ENCODE peak calls at places on chromosomes 16 and 17, in ten cellular contexts. One of them, this sample, is unnamed.

GRCh38 chr16:19436540-19436939 is 18.9 kb downstream of the TMC5 start:
- DNase-seq in spleen: no peak
- DNase-seq in suprapubic skin: no peak
- DNase-seq in lower leg skin: no peak
- DNase-seq in ovary: no peak
- DNase-seq in IMR-90: no peak
- DNase-seq in GM12878: no peak
- DNase-seq in HCT116: no peak
- DNase-seq in prostate gland: no peak
- DNase-seq in uterus: no peak
- DNase-seq in this sample: no peak

GRCh38 chr16:59527206-59527997 is 793.3 kb upstream of the GOT2 start:
- DNase-seq in GM12878: no peak
- DNase-seq in spleen: no peak
- DNase-seq in lower leg skin: no peak
- DNase-seq in HCT116: no peak
- DNase-seq in uterus: no peak
- DNase-seq in IMR-90: peak
- DNase-seq in prostate gland: no peak
- DNase-seq in suprapubic skin: no peak
- DNase-seq in ovary: no peak
- DNase-seq in this sample: no peak

GRCh38 chr16:87472142-87472778 is 20.6 kb downstream of the ZCCHC14 start:
- DNase-seq in uterus: no peak
- DNase-seq in HCT116: no peak
- DNase-seq in GM12878: no peak
- DNase-seq in prostate gland: no peak
- DNase-seq in suprapubic skin: no peak
- DNase-seq in IMR-90: no peak
- DNase-seq in ovary: peak
- DNase-seq in lower leg skin: no peak
- DNase-seq in spleen: no peak
- DNase-seq in this sample: no peak

GRCh38 chr17:82152556-82153294 is 54.7 kb upstream of the FASN start:
- DNase-seq in ovary: peak
- DNase-seq in lower leg skin: no peak
- DNase-seq in spleen: peak
- DNase-seq in suprapubic skin: no peak
- DNase-seq in IMR-90: no peak
- DNase-seq in uterus: no peak
- DNase-seq in GM12878: no peak
- DNase-seq in HCT116: no peak
- DNase-seq in prostate gland: peak
- DNase-seq in this sample: no peak

GRCh38 chr16:77172964-77173363 is 18.0 kb upstream of the MON1B start:
- DNase-seq in lower leg skin: no peak
- DNase-seq in IMR-90: no peak
- DNase-seq in spleen: no peak
- DNase-seq in uterus: no peak
- DNase-seq in HCT116: no peak
- DNase-seq in GM12878: no peak
- DNase-seq in suprapubic skin: no peak
- DNase-seq in prostate gland: no peak
- DNase-seq in ovary: no peak
- DNase-seq in this sample: no peak

GRCh38 chr16:11585460-11586374 is 1.0 kb downstream of the LITAF start:
- DNase-seq in prostate gland: no peak
- DNase-seq in spleen: peak
- DNase-seq in GM12878: no peak
- DNase-seq in HCT116: no peak
- DNase-seq in uterus: no peak
- DNase-seq in ovary: peak
- DNase-seq in suprapubic skin: peak
- DNase-seq in IMR-90: peak
- DNase-seq in lower leg skin: no peak
- DNase-seq in this sample: no peak

GRCh38 chr16:16033208-16033717 is 83.8 kb downstream of the ABCC1 start:
- DNase-seq in suprapubic skin: no peak
- DNase-seq in HCT116: no peak
- DNase-seq in spleen: no peak
- DNase-seq in GM12878: no peak
- DNase-seq in uterus: no peak
- DNase-seq in ovary: no peak
- DNase-seq in lower leg skin: no peak
- DNase-seq in prostate gland: no peak
- DNase-seq in IMR-90: no peak
- DNase-seq in this sample: no peak

GRCh38 chr16:66741971-66742396 is 9.4 kb downstream of the DYNC1LI2 start:
- DNase-seq in lower leg skin: no peak
- DNase-seq in ovary: no peak
- DNase-seq in HCT116: no peak
- DNase-seq in suprapubic skin: no peak
- DNase-seq in prostate gland: no peak
- DNase-seq in IMR-90: peak
- DNase-seq in spleen: no peak
- DNase-seq in uterus: no peak
- DNase-seq in GM12878: no peak
- DNase-seq in this sample: no peak

GRCh38 chr17:67718325-67718941 is 697 bp downstream of the NOL11 start:
- DNase-seq in spleen: no peak
- DNase-seq in GM12878: no peak
- DNase-seq in prostate gland: no peak
- DNase-seq in ovary: no peak
- DNase-seq in suprapubic skin: no peak
- DNase-seq in HCT116: no peak
- DNase-seq in uterus: no peak
- DNase-seq in IMR-90: peak
- DNase-seq in lower leg skin: no peak
- DNase-seq in this sample: peak

GRCh38 chr17:73307130-73307529 is 4.7 kb downstream of the CDC42EP4 start:
- DNase-seq in GM12878: no peak
- DNase-seq in spleen: no peak
- DNase-seq in IMR-90: no peak
- DNase-seq in prostate gland: peak
- DNase-seq in HCT116: no peak
- DNase-seq in suprapubic skin: no peak
- DNase-seq in lower leg skin: no peak
- DNase-seq in uterus: no peak
- DNase-seq in ovary: no peak
- DNase-seq in this sample: no peak

GRCh38 chr17:66664336-66664735 is 170.6 kb upstream of the CACNG5 start:
- DNase-seq in suprapubic skin: no peak
- DNase-seq in spleen: no peak
- DNase-seq in IMR-90: no peak
- DNase-seq in ovary: no peak
- DNase-seq in GM12878: no peak
- DNase-seq in uterus: no peak
- DNase-seq in prostate gland: no peak
- DNase-seq in HCT116: no peak
- DNase-seq in lower leg skin: no peak
- DNase-seq in this sample: no peak

GRCh38 chr16:23286131-23286532 is 16.0 kb upstream of the SCNN1B start:
- DNase-seq in HCT116: no peak
- DNase-seq in ovary: no peak
- DNase-seq in suprapubic skin: no peak
- DNase-seq in spleen: no peak
- DNase-seq in IMR-90: peak
- DNase-seq in GM12878: no peak
- DNase-seq in prostate gland: no peak
- DNase-seq in lower leg skin: no peak
- DNase-seq in uterus: no peak
- DNase-seq in this sample: no peak

GRCh38 chr17:39668141-39668924 is at the start of gene PNMT:
- DNase-seq in lower leg skin: no peak
- DNase-seq in HCT116: no peak
- DNase-seq in suprapubic skin: no peak
- DNase-seq in IMR-90: peak
- DNase-seq in prostate gland: peak
- DNase-seq in GM12878: no peak
- DNase-seq in uterus: no peak
- DNase-seq in spleen: peak
- DNase-seq in ovary: peak
- DNase-seq in this sample: no peak

GRCh38 chr17:79788989-79789942 is 7.6 kb downstream of the CBX8 start:
- DNase-seq in ovary: no peak
- DNase-seq in suprapubic skin: no peak
- DNase-seq in uterus: no peak
- DNase-seq in GM12878: no peak
- DNase-seq in lower leg skin: no peak
- DNase-seq in HCT116: no peak
- DNase-seq in IMR-90: no peak
- DNase-seq in prostate gland: no peak
- DNase-seq in spleen: peak
- DNase-seq in this sample: no peak

GRCh38 chr16:10577305-10578202 is 2.8 kb downstream of the EMP2 start:
- DNase-seq in HCT116: no peak
- DNase-seq in GM12878: no peak
- DNase-seq in spleen: no peak
- DNase-seq in uterus: peak
- DNase-seq in prostate gland: no peak
- DNase-seq in IMR-90: no peak
- DNase-seq in suprapubic skin: no peak
- DNase-seq in lower leg skin: no peak
- DNase-seq in ovary: peak
- DNase-seq in this sample: no peak

GRCh38 chr17:81717766-81718089 is 5.6 kb downstream of the SLC25A10 start:
- DNase-seq in prostate gland: no peak
- DNase-seq in lower leg skin: no peak
- DNase-seq in uterus: no peak
- DNase-seq in spleen: peak
- DNase-seq in ovary: no peak
- DNase-seq in GM12878: no peak
- DNase-seq in HCT116: no peak
- DNase-seq in IMR-90: no peak
- DNase-seq in suprapubic skin: no peak
- DNase-seq in this sample: no peak

GRCh38 chr17:32341141-32341856 is 674 bp downstream of the C17orf75 start:
- DNase-seq in lower leg skin: no peak
- DNase-seq in IMR-90: no peak
- DNase-seq in spleen: no peak
- DNase-seq in ovary: no peak
- DNase-seq in uterus: no peak
- DNase-seq in suprapubic skin: no peak
- DNase-seq in HCT116: no peak
- DNase-seq in GM12878: no peak
- DNase-seq in prostate gland: no peak
- DNase-seq in this sample: no peak

DNA sequence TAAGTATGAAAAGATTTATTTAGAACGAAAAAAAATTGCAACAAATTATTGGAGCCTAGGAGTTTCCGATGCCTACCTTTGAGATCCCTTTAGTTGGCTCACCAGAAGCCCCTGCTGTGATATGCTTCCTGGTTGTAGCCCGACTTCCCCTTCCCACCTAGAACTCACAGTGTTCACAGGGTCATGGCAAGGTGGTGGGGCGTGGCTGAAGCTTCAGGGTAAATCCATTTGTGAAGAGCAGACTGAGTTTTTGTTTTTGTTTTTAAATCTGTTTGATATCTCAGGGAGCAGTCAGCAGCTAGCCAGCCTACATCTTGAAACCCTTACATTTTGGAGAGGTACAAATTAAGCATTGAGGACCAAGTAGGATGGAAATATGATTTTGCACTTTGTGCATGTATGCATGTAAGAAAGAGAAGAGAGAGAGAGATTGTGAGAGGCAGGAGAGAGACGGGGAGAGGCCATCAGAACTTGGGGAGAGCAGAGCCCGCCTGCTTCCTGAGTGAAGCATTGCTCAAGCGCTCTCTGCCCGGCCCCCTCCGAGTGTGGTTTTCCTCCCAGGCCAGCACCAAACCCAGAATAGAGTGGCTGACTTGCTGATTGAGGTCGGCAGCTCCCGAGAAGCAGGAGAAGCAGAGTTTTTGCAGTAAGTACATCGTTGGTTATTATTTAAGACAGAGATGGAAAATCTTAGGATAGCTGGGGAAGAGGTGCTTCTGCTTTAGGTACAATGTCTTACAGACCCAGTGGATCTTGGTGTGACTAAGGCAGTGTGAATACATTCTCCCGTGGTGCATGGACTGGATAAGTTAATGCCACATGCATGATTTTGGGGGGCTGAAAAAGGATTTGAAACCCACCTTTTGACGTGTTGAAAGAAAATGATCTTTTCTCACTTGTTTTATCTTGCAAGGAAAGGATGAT is 64.2 kb downstream of the SPECC1 start:
- DNase-seq in GM12878: no peak
- DNase-seq in prostate gland: no peak
- DNase-seq in spleen: peak
- DNase-seq in suprapubic skin: no peak
- DNase-seq in HCT116: no peak
- DNase-seq in uterus: peak
- DNase-seq in ovary: peak
- DNase-seq in lower leg skin: peak
- DNase-seq in IMR-90: peak
- DNase-seq in this sample: peak
- TF ChIP-seq POLR2A in GM12878: peak
- TF ChIP-seq POLR2A in prostate gland: no peak
- TF ChIP-seq POLR2A in spleen: no peak
- TF ChIP-seq POLR2A in suprapubic skin: no peak
- TF ChIP-seq POLR2A in HCT116: no peak
- TF ChIP-seq POLR2A in uterus: peak
- TF ChIP-seq POLR2A in ovary: no peak
- TF ChIP-seq POLR2A in lower leg skin: no peak
- TF ChIP-seq POLR2A in IMR-90: no peak
- TF ChIP-seq POLR2A in this sample: no peak

GRCh38 chr17:1577186-1577585 is 14.6 kb upstream of the PITPNA start:
- DNase-seq in suprapubic skin: peak
- DNase-seq in lower leg skin: peak
- DNase-seq in ovary: peak
- DNase-seq in uterus: peak
- DNase-seq in prostate gland: peak
- DNase-seq in IMR-90: peak
- DNase-seq in GM12878: no peak
- DNase-seq in HCT116: no peak
- DNase-seq in spleen: peak
- DNase-seq in this sample: peak
- TF ChIP-seq POLR2A in suprapubic skin: no peak
- TF ChIP-seq POLR2A in lower leg skin: no peak
- TF ChIP-seq POLR2A in ovary: peak
- TF ChIP-seq POLR2A in uterus: no peak
- TF ChIP-seq POLR2A in prostate gland: no peak
- TF ChIP-seq POLR2A in IMR-90: no peak
- TF ChIP-seq POLR2A in GM12878: peak
- TF ChIP-seq POLR2A in HCT116: no peak
- TF ChIP-seq POLR2A in spleen: no peak
- TF ChIP-seq POLR2A in this sample: no peak

GRCh38 chr16:49855280-49855821 is 561 bp downstream of the ZNF423 start:
- DNase-seq in prostate gland: peak
- DNase-seq in spleen: peak
- DNase-seq in GM12878: peak
- DNase-seq in suprapubic skin: peak
- DNase-seq in ovary: peak
- DNase-seq in uterus: peak
- DNase-seq in HCT116: no peak
- DNase-seq in lower leg skin: peak
- DNase-seq in IMR-90: peak
- DNase-seq in this sample: peak
- TF ChIP-seq POLR2A in prostate gland: peak
- TF ChIP-seq POLR2A in spleen: no peak
- TF ChIP-seq POLR2A in GM12878: peak
- TF ChIP-seq POLR2A in suprapubic skin: no peak
- TF ChIP-seq POLR2A in ovary: peak
- TF ChIP-seq POLR2A in uterus: peak
- TF ChIP-seq POLR2A in HCT116: no peak
- TF ChIP-seq POLR2A in lower leg skin: peak
- TF ChIP-seq POLR2A in IMR-90: no peak
- TF ChIP-seq POLR2A in this sample: peak

GRCh38 chr16:58510097-58510775 is 5.1 kb upstream of the SETD6 start:
- DNase-seq in HCT116: no peak
- DNase-seq in uterus: no peak
- DNase-seq in suprapubic skin: peak
- DNase-seq in IMR-90: no peak
- DNase-seq in lower leg skin: no peak
- DNase-seq in GM12878: no peak
- DNase-seq in spleen: peak
- DNase-seq in ovary: peak
- DNase-seq in prostate gland: no peak
- DNase-seq in this sample: no peak
- TF ChIP-seq POLR2A in HCT116: no peak
- TF ChIP-seq POLR2A in uterus: no peak
- TF ChIP-seq POLR2A in suprapubic skin: no peak
- TF ChIP-seq POLR2A in IMR-90: no peak
- TF ChIP-seq POLR2A in lower leg skin: no peak
- TF ChIP-seq POLR2A in GM12878: no peak
- TF ChIP-seq POLR2A in spleen: no peak
- TF ChIP-seq POLR2A in ovary: no peak
- TF ChIP-seq POLR2A in prostate gland: no peak
- TF ChIP-seq POLR2A in this sample: no peak